ENCODE peak calls at places on chromosomes 13 and 19, in six cellular contexts. Z, Y, T, N, G and X are unnamed samples. For H3K36me3, the result is how much of the 10 kb centered on the place peaks cover.

GRCh38 chr13:99055286-99056073 is 77.6 kb upstream of the DOCK9 start:
- DNase-seq in Z (no peak), T (no peak), Y (no peak), G (no peak), N (no peak), X (no peak)

GRCh38 chr13:46288570-46289259 is 77.0 kb downstream of the LRRC63 start:
- DNase-seq in N (peak), T (no peak), G (no peak), Z (no peak), Y (peak), X (no peak)

GRCh38 chr13:107099661-107100060 is 531.7 kb upstream of the ARGLU1 start:
- DNase-seq in N (peak), T (no peak), Z (no peak), G (no peak), Y (no peak), X (no peak)

GRCh38 chr19:33804021-33804799 is 7.5 kb downstream of the KCTD15 start:
- DNase-seq in G (no peak), T (peak), Y (no peak), Z (peak), N (peak), X (no peak)

GRCh38 chr13:27170221-27170520 is 1.4 kb downstream of the USP12 start:
- DNase-seq in Y (no peak), G (no peak), Z (no peak), N (peak), T (no peak), X (no peak)

GRCh38 chr19:7303470-7303869 is 9.3 kb upstream of the INSR start:
- DNase-seq in N (no peak), T (no peak), Y (no peak), G (no peak), Z (no peak), X (no peak)

GRCh38 chr13:66992183-66992582 is 238.0 kb downstream of the PCDH9 start:
- DNase-seq in Z (no peak), T (no peak), G (no peak), N (no peak), Y (peak), X (no peak)

GRCh38 chr19:48033604-48034003 is 10.3 kb downstream of the CABP5 start:
- DNase-seq in Y (no peak), T (no peak), N (no peak), Z (no peak), G (no peak), X (no peak)

GRCh38 chr13:34076943-34077703 is 259.2 kb downstream of the RFC3 start:
- DNase-seq in N (peak), G (no peak), T (no peak), Z (no peak), Y (peak), X (no peak)

GRCh38 chr19:42487798-42488178 is 40.5 kb downstream of the CEACAM1 start:
- DNase-seq in N (no peak), T (no peak), Z (no peak), Y (no peak), G (no peak), X (no peak)

GRCh38 chr19:3108775-3109174 is 14.6 kb downstream of the GNA11 start:
- DNase-seq in Y (peak), T (no peak), Z (peak), G (no peak), N (peak), X (no peak)

GRCh38 chr13:27797228-27797624 is 4.9 kb downstream of the GSX1 start:
- DNase-seq in Y (peak), G (no peak), T (no peak), Z (no peak), N (peak), X (no peak)

GRCh38 chr19:16897572-16898056 is 8.8 kb downstream of the F2RL3 start:
- DNase-seq in G (no peak), N (no peak), T (no peak), Z (no peak), Y (no peak), X (no peak)

GRCh38 chr19:40534148-40534547 is 42.5 kb upstream of the SHKBP1 start:
- DNase-seq in Y (no peak), G (no peak), Z (no peak), T (no peak), N (no peak), X (no peak)

GRCh38 chr19:17402982-17403855 is 2.2 kb downstream of the BST2 start:
- DNase-seq in N (no peak), G (no peak), Y (peak), Z (no peak), T (no peak), X (no peak)

GRCh38 chr19:996051-996838 is 4.0 kb upstream of the GRIN3B start:
- DNase-seq in T (peak), N (peak), Y (no peak), Z (no peak), G (no peak), X (no peak)

GRCh38 chr19:3849092-3849491 is 19.7 kb downstream of the ZFR2 start:
- DNase-seq in T (no peak), G (no peak), Y (peak), Z (no peak), N (peak), X (no peak)

GRCh38 chr13:40082644-40083043 is 427.2 kb downstream of the COG6 start:
- DNase-seq in Y (no peak), Z (no peak), N (no peak), T (no peak), G (no peak), X (no peak)

GRCh38 chr13:83498486-83499190 is 383.6 kb downstream of the SLITRK1 start:
- DNase-seq in G (no peak), N (peak), Y (no peak), Z (no peak), T (no peak), X (no peak)

GRCh38 chr13:31174018-31174417 is 12.3 kb upstream of the HSPH1 start:
- DNase-seq in Y (no peak), N (peak), Z (no peak), G (no peak), T (no peak), X (no peak)

GRCh38 chr13:33296793-33297425 is 11.4 kb upstream of the STARD13 start:
- DNase-seq in Y (no peak), Z (no peak), T (no peak), N (no peak), G (no peak), X (no peak)

GRCh38 chr13:113428871-113429607 is 24.2 kb downstream of the ADPRHL1 start:
- DNase-seq in N (no peak), T (no peak), Z (no peak), G (no peak), Y (no peak), X (peak)
- H3K36me3 ChIP-seq in N (under half), T (under half), Z (half or more), G (under half), Y (under half), X (under half)

DNA sequence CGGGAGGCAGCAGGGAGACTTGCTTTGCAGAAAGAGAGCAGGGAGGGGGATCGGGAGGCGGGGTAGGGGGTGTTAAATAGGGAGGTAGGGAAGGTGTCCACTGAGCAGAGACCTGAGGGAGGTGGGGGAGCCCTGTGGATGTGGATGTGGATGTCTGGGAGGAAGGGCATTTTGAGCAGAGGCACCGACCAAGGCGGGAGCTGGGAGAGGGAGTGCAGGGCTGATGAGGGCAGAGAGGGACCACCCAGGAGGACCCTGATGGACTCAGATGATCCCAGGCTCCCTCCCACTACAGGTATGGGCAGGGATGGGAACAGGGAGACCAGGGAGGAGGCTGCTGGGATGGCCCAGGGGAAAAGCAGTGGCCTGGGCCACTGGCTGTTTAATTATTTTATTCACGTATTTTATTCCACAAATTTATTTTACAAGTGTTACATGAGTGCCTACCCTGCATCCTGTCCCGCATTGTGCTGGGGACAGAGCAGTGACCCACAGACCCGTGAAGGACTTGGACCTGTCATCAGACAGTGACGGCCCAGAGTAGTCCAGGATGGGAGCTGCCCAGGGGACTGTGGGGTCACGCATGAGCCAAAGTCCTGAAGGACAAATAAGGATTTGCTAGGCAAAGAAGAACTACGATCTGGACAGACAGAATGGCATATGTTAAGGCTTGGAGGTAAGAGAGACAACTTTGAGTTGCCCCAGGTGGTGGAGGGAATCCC is 5.3 kb downstream of the GRAMD1A start:
- DNase-seq in Y (no peak), Z (no peak), N (no peak), G (no peak), T (no peak), X (no peak)
- H3K27ac ChIP-seq in Y (no peak), Z (peak), N (peak), G (peak), T (peak), X (peak)

GRCh38 chr19:52196256-52196967 is 6.6 kb downstream of the PPP2R1A start:
- DNase-seq in N (no peak), Y (no peak), T (no peak), G (no peak), Z (no peak), X (no peak)
- H3K36me3 ChIP-seq in N (half or more), Y (under half), T (under half), G (under half), Z (under half), X (half or more)

DNA sequence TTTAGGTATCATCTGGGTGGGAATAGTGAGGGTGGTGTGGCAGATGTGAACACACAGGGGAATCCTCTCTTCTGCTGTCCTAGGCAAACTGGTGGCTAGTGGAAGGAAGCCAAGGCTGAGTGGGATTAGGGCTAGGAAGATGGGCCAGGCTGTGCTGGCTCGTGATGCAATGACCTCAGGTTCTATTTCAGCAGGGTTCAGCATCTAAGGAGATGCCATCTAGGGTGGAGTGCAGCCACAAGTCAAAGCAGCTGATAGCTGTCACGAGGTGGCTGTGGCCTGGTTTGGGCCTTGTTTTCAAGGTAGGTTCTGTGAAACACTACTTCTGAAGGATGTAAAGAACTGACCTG is 21.6 kb downstream of the ARL11 start:
- DNase-seq in Z (no peak), N (no peak), Y (no peak), G (no peak), T (no peak), X (no peak)
- H3K27ac ChIP-seq in Z (no peak), N (peak), Y (no peak), G (no peak), T (no peak), X (no peak)

GRCh38 chr19:35011737-35012682 is 11.9 kb downstream of the GRAMD1A start:
- DNase-seq in Z (no peak), Y (no peak), N (no peak), T (no peak), G (no peak), X (no peak)

GRCh38 chr19:35009424-35010415 is 9.6 kb downstream of the GRAMD1A start:
- DNase-seq in Y (no peak), N (no peak), T (no peak), G (no peak), Z (no peak), X (no peak)

GRCh38 chr19:35013047-35013819 is 13.1 kb downstream of the GRAMD1A start:
- DNase-seq in Y (peak), G (peak), N (peak), Z (peak), T (peak), X (no peak)

GRCh38 chr19:35008891-35009341 is 8.8 kb downstream of the GRAMD1A start:
- DNase-seq in Y (no peak), N (no peak), G (no peak), Z (no peak), T (no peak), X (no peak)

GRCh38 chr19:35011091-35011689 is 11.1 kb downstream of the GRAMD1A start:
- DNase-seq in Y (no peak), Z (no peak), G (no peak), N (no peak), T (no peak), X (no peak)
- H3K36me3 ChIP-seq in Y (under half), Z (half or more), G (under half), N (under half), T (under half), X (half or more)